ENCODE peak calls at places on chromosomes 5 and 9, in six cellular contexts. One of them, this sample, is unnamed.

GRCh38 chr5:34898258-34898895 is 16.9 kb downstream of the RAD1 start:
- DNase-seq in trophoblast cell: peak; percentile 84
- DNase-seq in H9: peak; percentile 63
- DNase-seq in neuronal stem cell: peak; percentile 51
- DNase-seq in IMR-90: peak; percentile 77
- DNase-seq in H1: peak; percentile 61
- DNase-seq in this sample: peak; percentile 76

GRCh38 chr9:35691757-35692301 is 2.1 kb upstream of the TPM2 start:
- DNase-seq in IMR-90: no peak
- DNase-seq in neuronal stem cell: no peak
- DNase-seq in H1: no peak
- DNase-seq in H9: peak; percentile 52
- DNase-seq in trophoblast cell: peak; percentile 52
- DNase-seq in this sample: no peak

GRCh38 chr5:116084231-116084630 is 594 bp upstream of the COMMD10 start:
- DNase-seq in trophoblast cell: no peak
- DNase-seq in H1: no peak
- DNase-seq in H9: no peak
- DNase-seq in IMR-90: peak; percentile 29
- DNase-seq in neuronal stem cell: no peak
- DNase-seq in this sample: peak; percentile 45

GRCh38 chr9:99128133-99128406 is 23.2 kb downstream of the TGFBR1 start:
- DNase-seq in H9: no peak
- DNase-seq in neuronal stem cell: no peak
- DNase-seq in H1: no peak
- DNase-seq in trophoblast cell: no peak
- DNase-seq in IMR-90: no peak
- DNase-seq in this sample: no peak

GRCh38 chr5:116380615-116381014 is 194.0 kb downstream of the SEMA6A start:
- DNase-seq in H1: no peak
- DNase-seq in neuronal stem cell: no peak
- DNase-seq in trophoblast cell: no peak
- DNase-seq in IMR-90: no peak
- DNase-seq in H9: no peak
- DNase-seq in this sample: no peak

GRCh38 chr9:120890415-120891254 is 13.6 kb upstream of the PHF19 start:
- DNase-seq in trophoblast cell: no peak
- DNase-seq in neuronal stem cell: no peak
- DNase-seq in H1: no peak
- DNase-seq in H9: no peak
- DNase-seq in IMR-90: no peak
- DNase-seq in this sample: peak; percentile 61

GRCh38 chr9:114574438-114574837 is 13.1 kb upstream of the ATP6V1G1 start:
- DNase-seq in neuronal stem cell: no peak
- DNase-seq in trophoblast cell: no peak
- DNase-seq in H9: no peak
- DNase-seq in IMR-90: peak; percentile 11
- DNase-seq in H1: no peak
- DNase-seq in this sample: peak; percentile 41

GRCh38 chr5:17436766-17437221 is 61.2 kb upstream of the TAF11L2 start:
- DNase-seq in H1: no peak
- DNase-seq in H9: no peak
- DNase-seq in IMR-90: no peak
- DNase-seq in trophoblast cell: no peak
- DNase-seq in neuronal stem cell: no peak
- DNase-seq in this sample: peak; percentile 62

GRCh38 chr9:29564564-29564963 is 1991.3 kb upstream of the C9orf72 start:
- DNase-seq in trophoblast cell: no peak
- DNase-seq in IMR-90: no peak
- DNase-seq in H9: no peak
- DNase-seq in neuronal stem cell: no peak
- DNase-seq in H1: no peak
- DNase-seq in this sample: peak; percentile 35

GRCh38 chr9:15299374-15299939 is 7.6 kb downstream of the TTC39B start:
- DNase-seq in trophoblast cell: no peak
- DNase-seq in IMR-90: no peak
- DNase-seq in H1: peak; percentile 30
- DNase-seq in H9: no peak
- DNase-seq in neuronal stem cell: no peak
- DNase-seq in this sample: no peak

GRCh38 chr5:43006411-43007202 is 33.5 kb downstream of the ANXA2R start:
- DNase-seq in H1: no peak
- DNase-seq in IMR-90: peak; percentile 31
- DNase-seq in trophoblast cell: no peak
- DNase-seq in H9: no peak
- DNase-seq in neuronal stem cell: no peak
- DNase-seq in this sample: no peak

GRCh38 chr5:170639221-170639925 is 135.6 kb downstream of the KCNIP1 start:
- DNase-seq in H9: no peak
- DNase-seq in H1: no peak
- DNase-seq in trophoblast cell: no peak
- DNase-seq in IMR-90: no peak
- DNase-seq in neuronal stem cell: no peak
- DNase-seq in this sample: no peak

GRCh38 chr9:37983381-37984067 is 79.6 kb upstream of the SLC25A51 start:
- DNase-seq in IMR-90: no peak
- DNase-seq in H1: no peak
- DNase-seq in neuronal stem cell: no peak
- DNase-seq in trophoblast cell: no peak
- DNase-seq in H9: no peak
- DNase-seq in this sample: no peak

GRCh38 chr5:86865396-86865795 is 247.7 kb downstream of the COX7C start:
- DNase-seq in H9: no peak
- DNase-seq in trophoblast cell: no peak
- DNase-seq in H1: no peak
- DNase-seq in neuronal stem cell: no peak
- DNase-seq in IMR-90: no peak
- DNase-seq in this sample: no peak

GRCh38 chr5:76175051-76175666 is 92.0 kb downstream of the SV2C start:
- DNase-seq in neuronal stem cell: peak; percentile 56
- DNase-seq in IMR-90: peak; percentile 48
- DNase-seq in H1: peak; percentile 71
- DNase-seq in H9: peak; percentile 68
- DNase-seq in trophoblast cell: peak; percentile 44
- DNase-seq in this sample: peak; percentile 38

GRCh38 chr9:534886-535285 is 306.6 kb upstream of the DMRT1 start:
- DNase-seq in H1: no peak
- DNase-seq in trophoblast cell: no peak
- DNase-seq in H9: no peak
- DNase-seq in IMR-90: no peak
- DNase-seq in neuronal stem cell: no peak
- DNase-seq in this sample: no peak

GRCh38 chr9:98532574-98532973 is 176.2 kb downstream of the GABBR2 start:
- DNase-seq in H9: no peak
- DNase-seq in trophoblast cell: no peak
- DNase-seq in IMR-90: peak; percentile 57
- DNase-seq in neuronal stem cell: no peak
- DNase-seq in H1: no peak
- DNase-seq in this sample: no peak

GRCh38 chr9:124342946-124343485 is 72.2 kb downstream of the PSMB7 start:
- DNase-seq in neuronal stem cell: peak; percentile 40
- DNase-seq in H9: peak; percentile 55
- DNase-seq in H1: no peak
- DNase-seq in IMR-90: peak; percentile 94
- DNase-seq in trophoblast cell: no peak
- DNase-seq in this sample: peak; percentile 87

DNA sequence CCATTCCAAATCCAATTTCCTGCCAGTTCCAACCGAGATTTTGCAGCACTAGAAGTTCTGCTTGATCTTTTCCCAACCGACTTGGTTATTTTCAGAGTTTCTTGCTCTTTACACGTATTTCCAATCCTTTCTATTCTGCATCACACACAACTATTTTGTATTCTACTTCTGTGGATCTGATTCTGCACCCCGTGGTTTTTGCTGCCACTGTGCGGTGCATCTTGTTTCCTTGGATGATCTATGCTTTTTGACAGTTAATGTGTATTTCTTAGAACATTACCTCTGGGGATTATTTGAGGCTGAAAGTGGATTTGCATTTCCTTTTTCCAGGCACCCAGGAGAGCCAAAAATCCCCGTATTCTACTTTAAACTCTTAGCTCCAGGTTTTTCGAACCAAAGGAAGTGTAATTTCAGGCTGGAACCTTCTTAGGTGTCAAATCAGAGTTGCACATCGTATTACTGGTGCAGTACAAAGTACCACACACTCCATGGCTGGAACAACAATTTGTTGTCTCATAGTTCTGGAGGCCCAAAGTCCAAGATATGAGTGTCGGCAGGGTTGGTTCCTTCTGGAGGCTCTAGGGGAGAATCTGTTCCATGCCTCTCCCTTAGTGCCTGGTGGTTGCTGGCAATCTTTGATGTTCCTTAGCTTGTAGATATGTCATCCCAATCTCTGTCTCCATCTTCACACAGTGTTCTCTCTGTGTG is 14.7 kb upstream of the SARDH start:
- DNase-seq in neuronal stem cell: no peak
- DNase-seq in H1: peak; percentile 14
- DNase-seq in IMR-90: no peak
- DNase-seq in H9: peak; percentile 4
- DNase-seq in trophoblast cell: no peak
- DNase-seq in this sample: no peak
- H3K9ac ChIP-seq in neuronal stem cell: no peak overlapping the region
- H3K9ac ChIP-seq in H1: no peak overlapping the region
- H3K9ac ChIP-seq in IMR-90: no peak overlapping the region
- H3K9ac ChIP-seq in H9: no peak overlapping the region
- H3K9ac ChIP-seq in trophoblast cell: no peak overlapping the region
- H3K9ac ChIP-seq in this sample: no peak overlapping the region

GRCh38 chr5:110588241-110588962 is 138.1 kb downstream of the TMEM232 start:
- DNase-seq in H1: no peak
- DNase-seq in trophoblast cell: no peak
- DNase-seq in H9: no peak
- DNase-seq in neuronal stem cell: no peak
- DNase-seq in IMR-90: no peak
- DNase-seq in this sample: no peak
- H3K18ac ChIP-seq in H1: no peak overlapping the region
- H3K18ac ChIP-seq in trophoblast cell: no peak overlapping the region
- H3K18ac ChIP-seq in H9: no peak overlapping the region
- H3K18ac ChIP-seq in neuronal stem cell: no peak overlapping the region
- H3K18ac ChIP-seq in IMR-90: no peak overlapping the region
- H3K18ac ChIP-seq in this sample: no peak overlapping the region

GRCh38 chr9:127183814-127184582 is 61.6 kb upstream of the ANGPTL2 start:
- DNase-seq in neuronal stem cell: no peak
- DNase-seq in H9: no peak
- DNase-seq in IMR-90: peak; percentile 88
- DNase-seq in trophoblast cell: no peak
- DNase-seq in H1: no peak
- DNase-seq in this sample: peak; percentile 85

GRCh38 chr9:127185931-127186781 is 63.7 kb upstream of the ANGPTL2 start:
- DNase-seq in trophoblast cell: no peak
- DNase-seq in H9: no peak
- DNase-seq in neuronal stem cell: no peak
- DNase-seq in IMR-90: peak; percentile 84
- DNase-seq in H1: no peak
- DNase-seq in this sample: peak; percentile 93

GRCh38 chr9:127182901-127183746 is 60.7 kb upstream of the ANGPTL2 start:
- DNase-seq in H1: no peak
- DNase-seq in trophoblast cell: no peak
- DNase-seq in IMR-90: no peak
- DNase-seq in neuronal stem cell: no peak
- DNase-seq in H9: no peak
- DNase-seq in this sample: no peak

GRCh38 chr9:127185181-127185580 is 62.7 kb upstream of the ANGPTL2 start:
- DNase-seq in trophoblast cell: no peak
- DNase-seq in neuronal stem cell: no peak
- DNase-seq in H9: no peak
- DNase-seq in IMR-90: no peak
- DNase-seq in H1: no peak
- DNase-seq in this sample: no peak

GRCh38 chr9:127184641-127185040 is 62.2 kb upstream of the ANGPTL2 start:
- DNase-seq in IMR-90: no peak
- DNase-seq in neuronal stem cell: no peak
- DNase-seq in H9: no peak
- DNase-seq in H1: no peak
- DNase-seq in trophoblast cell: no peak
- DNase-seq in this sample: no peak
- H4K91ac ChIP-seq in IMR-90: peak overlapping the region; percentile 58
- H4K91ac ChIP-seq in neuronal stem cell: no peak overlapping the region
- H4K91ac ChIP-seq in H9: no peak overlapping the region
- H4K91ac ChIP-seq in H1: no peak overlapping the region
- H4K91ac ChIP-seq in trophoblast cell: no peak overlapping the region
- H4K91ac ChIP-seq in this sample: peak overlapping the region; percentile 10

GRCh38 chr9:91360551-91361293 is 996 bp downstream of the AUH start:
- DNase-seq in neuronal stem cell: peak; percentile 15
- DNase-seq in H1: no peak
- DNase-seq in IMR-90: no peak
- DNase-seq in H9: no peak
- DNase-seq in trophoblast cell: no peak
- DNase-seq in this sample: peak; percentile 22
- H3K9ac ChIP-seq in neuronal stem cell: no peak overlapping the region
- H3K9ac ChIP-seq in H1: peak overlapping the region; percentile 99
- H3K9ac ChIP-seq in IMR-90: peak overlapping the region; percentile 87
- H3K9ac ChIP-seq in H9: peak overlapping the region; percentile 69
- H3K9ac ChIP-seq in trophoblast cell: no peak overlapping the region
- H3K9ac ChIP-seq in this sample: peak overlapping the region; percentile 90

GRCh38 chr9:93354451-93354850 is 97.0 kb upstream of the FAM120A start:
- DNase-seq in H1: no peak
- DNase-seq in H9: no peak
- DNase-seq in trophoblast cell: peak; percentile 70
- DNase-seq in IMR-90: no peak
- DNase-seq in neuronal stem cell: no peak
- DNase-seq in this sample: no peak
- H3K18ac ChIP-seq in H1: no peak overlapping the region
- H3K18ac ChIP-seq in H9: no peak overlapping the region
- H3K18ac ChIP-seq in trophoblast cell: no peak overlapping the region
- H3K18ac ChIP-seq in IMR-90: no peak overlapping the region
- H3K18ac ChIP-seq in neuronal stem cell: no peak overlapping the region
- H3K18ac ChIP-seq in this sample: no peak overlapping the region

DNA sequence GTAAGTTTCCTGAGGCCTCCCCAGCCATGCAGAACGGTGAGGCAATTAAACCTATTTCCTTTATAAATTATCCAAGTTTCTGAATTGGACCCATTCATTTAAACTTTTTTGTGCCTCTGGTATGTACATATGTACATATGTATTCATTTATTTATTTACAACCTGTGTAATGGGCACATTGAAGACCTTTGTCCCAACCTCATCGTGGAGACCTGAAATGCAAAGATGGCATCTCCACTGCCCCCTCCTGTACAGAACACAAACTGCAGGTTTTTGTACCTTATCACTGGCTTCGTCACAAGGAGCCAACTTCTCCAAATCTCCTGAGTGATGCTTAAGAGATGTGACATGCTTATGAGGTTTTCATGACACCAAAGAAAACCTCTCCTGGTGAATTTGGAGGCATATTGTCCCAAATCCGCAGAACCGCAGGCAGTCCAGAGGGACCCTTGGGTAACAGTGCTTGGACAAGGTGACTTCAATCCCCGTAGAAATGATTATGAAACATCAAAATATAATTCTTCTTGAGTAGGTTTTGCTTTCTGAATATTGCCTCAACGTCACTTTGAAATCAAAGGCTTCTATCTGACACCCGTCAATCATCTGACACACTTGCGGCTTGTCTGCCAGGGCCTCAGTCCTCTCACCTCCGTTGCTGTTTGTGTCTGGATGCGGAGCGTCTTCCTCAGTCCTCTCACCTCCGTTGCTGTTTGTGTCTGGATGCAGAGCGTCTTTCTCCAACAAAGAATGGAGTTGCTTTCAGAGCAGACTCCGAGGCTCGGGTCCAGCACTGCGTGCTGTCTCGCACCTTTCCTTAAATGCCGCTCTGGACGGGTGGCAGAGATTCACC is 135.0 kb upstream of the IRX4 start:
- DNase-seq in H1: peak; percentile 66
- DNase-seq in trophoblast cell: peak; percentile 27
- DNase-seq in neuronal stem cell: peak; percentile 23
- DNase-seq in H9: no peak
- DNase-seq in IMR-90: peak; percentile 10
- DNase-seq in this sample: no peak
- H4K91ac ChIP-seq in H1: no peak overlapping the region
- H4K91ac ChIP-seq in trophoblast cell: no peak overlapping the region
- H4K91ac ChIP-seq in neuronal stem cell: no peak overlapping the region
- H4K91ac ChIP-seq in H9: no peak overlapping the region
- H4K91ac ChIP-seq in IMR-90: no peak overlapping the region
- H4K91ac ChIP-seq in this sample: no peak overlapping the region

This sample was measured in mesenchymal stem cell.